ENCODE peak calls at places on chromosomes 5 and 9, in ten cellular contexts. S is AG10803, H is IMR-90, X is neural crest cell, B is cardiac muscle cell, L is B cell, Y is A549, A is HCT116, D is fibroblast of mammary gland, W is GM20000. Q is an unnamed sample.

GRCh38 chr9:137396227-137396626 is 26.7 kb downstream of the EXD3 start:
- DNase-seq in D (peak; percentile 43), X (no peak), B (no peak), H (peak; percentile 96), W (no peak), L (no peak), A (no peak), S (peak; percentile 46), Y (peak; percentile 71), Q (no peak)

GRCh38 chr9:134960701-134961181 is 43.0 kb upstream of the FCN1 start:
- DNase-seq in A (no peak), D (no peak), B (no peak), S (no peak), L (peak; percentile 27), X (no peak), W (no peak), H (no peak), Y (no peak), Q (no peak)

GRCh38 chr5:133928690-133929393 is 39.6 kb downstream of the C5orf15 start:
- DNase-seq in Y (no peak), S (no peak), D (no peak), X (no peak), B (no peak), W (peak; percentile 55), H (no peak), A (no peak), L (peak; percentile 52), Q (peak; percentile 60)

GRCh38 chr9:18499987-18500386 is 26.0 kb downstream of the ADAMTSL1 start:
- DNase-seq in S (peak; percentile 24), W (no peak), X (no peak), L (no peak), D (no peak), B (peak; percentile 53), A (no peak), Y (no peak), H (no peak), Q (no peak)

GRCh38 chr9:72557549-72557948 is 36.1 kb downstream of the TMC1 start:
- DNase-seq in X (no peak), L (no peak), W (no peak), B (no peak), Y (peak; percentile 98), D (peak; percentile 98), A (peak; percentile 94), S (peak; percentile 95), H (peak; percentile 97), Q (no peak)

GRCh38 chr9:104831681-104832080 is 67.8 kb downstream of the NIPSNAP3B start:
- DNase-seq in D (peak; percentile 69), X (no peak), H (peak; percentile 79), Y (peak; percentile 4), A (no peak), S (peak; percentile 60), B (no peak), W (no peak), L (no peak), Q (no peak)

GRCh38 chr5:146463446-146463845 is 16.3 kb downstream of the TCERG1 start:
- DNase-seq in D (no peak), W (no peak), Y (no peak), A (no peak), H (no peak), L (no peak), S (no peak), B (no peak), X (no peak), Q (no peak)

GRCh38 chr9:133842721-133843227 is 104.6 kb upstream of the SARDH start:
- DNase-seq in A (no peak), L (no peak), B (no peak), Y (no peak), H (no peak), S (no peak), D (no peak), X (no peak), W (no peak), Q (no peak)

DNA sequence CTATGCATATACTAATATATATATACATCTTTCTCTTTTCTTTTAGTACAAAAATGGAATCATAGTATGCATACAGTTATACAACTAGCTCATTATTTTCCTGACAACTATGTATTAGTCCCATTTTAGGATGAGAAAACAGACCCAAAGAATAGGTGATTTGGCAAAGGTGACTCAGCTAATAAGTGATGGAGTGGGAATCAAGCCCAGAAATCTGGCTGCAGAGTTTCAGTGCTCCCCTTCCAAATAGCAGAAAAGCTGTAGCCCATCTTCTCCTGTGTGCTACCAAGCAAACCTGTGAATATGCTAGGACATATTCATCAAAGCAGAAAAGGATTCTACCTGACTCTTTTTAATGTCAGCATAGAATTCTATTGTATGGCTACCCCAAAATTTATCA is 114.7 kb downstream of the ARL15 start:
- DNase-seq in B (no peak), Y (no peak), H (peak; percentile 6), W (no peak), A (no peak), D (peak; percentile 17), X (no peak), L (no peak), S (no peak), Q (no peak)
- TF ChIP-seq CTCF in B (no peak), Y (no peak), H (no peak), W (no peak), A (no peak), D (no peak), X (no peak), L (no peak), S (no peak), Q (no peak)

DNA sequence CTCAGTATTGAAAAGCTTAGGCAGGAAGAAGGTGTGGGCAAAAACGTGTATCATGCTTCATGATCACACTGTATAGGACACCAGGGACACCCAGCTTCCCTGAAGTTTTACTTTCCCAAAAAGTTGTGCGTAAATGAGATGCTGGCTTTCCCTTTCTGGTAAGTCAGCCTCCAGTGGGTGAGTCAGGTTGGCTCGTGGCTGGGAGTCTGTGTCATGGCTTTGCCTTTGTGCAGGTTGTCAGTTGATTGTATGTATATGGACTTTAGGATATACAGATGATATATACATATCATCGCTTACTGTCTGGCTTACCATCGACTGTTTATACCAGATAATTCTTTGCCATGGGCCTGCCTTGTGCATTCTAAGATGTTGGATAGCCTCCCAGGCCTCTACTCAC is 34.2 kb downstream of the ADRB2 start:
- DNase-seq in S (no peak), A (no peak), L (no peak), W (no peak), B (no peak), H (peak; percentile 62), D (no peak), X (no peak), Y (no peak), Q (no peak)
- TF ChIP-seq CTCF in S (no peak), A (no peak), L (no peak), W (no peak), B (no peak), H (no peak), D (no peak), X (no peak), Y (no peak), Q (no peak)

GRCh38 chr9:76221423-76221822 is 172.8 kb downstream of the RFK start:
- DNase-seq in A (no peak), D (no peak), H (no peak), Y (no peak), L (no peak), W (no peak), X (no peak), S (no peak), B (no peak), Q (no peak)

GRCh38 chr9:76216161-76216649 is 178.0 kb downstream of the RFK start:
- DNase-seq in B (no peak), H (peak; percentile 98), Y (peak; percentile 61), X (no peak), L (no peak), W (no peak), D (peak; percentile 96), S (peak; percentile 92), A (peak; percentile 15), Q (no peak)

GRCh38 chr9:76218868-76219462 is 175.3 kb downstream of the RFK start:
- DNase-seq in A (no peak), D (peak; percentile 8), S (no peak), X (no peak), Y (no peak), H (no peak), B (no peak), W (no peak), L (no peak), Q (no peak)

GRCh38 chr9:76218151-76218867 is 175.9 kb downstream of the RFK start:
- DNase-seq in H (no peak), Y (no peak), A (no peak), S (no peak), X (no peak), W (no peak), B (no peak), D (no peak), L (no peak), Q (no peak)

GRCh38 chr9:76219555-76220151 is 174.6 kb downstream of the RFK start:
- DNase-seq in Y (peak; percentile 16), A (no peak), X (no peak), H (peak; percentile 10), W (no peak), B (no peak), D (peak; percentile 22), L (no peak), S (no peak), Q (no peak)
- TF ChIP-seq CTCF in Y (peak; percentile 17), A (no peak), X (peak; percentile 40), H (peak; percentile 36), W (no peak), B (peak; percentile 51), D (peak; percentile 45), L (no peak), S (no peak), Q (no peak)

DNA sequence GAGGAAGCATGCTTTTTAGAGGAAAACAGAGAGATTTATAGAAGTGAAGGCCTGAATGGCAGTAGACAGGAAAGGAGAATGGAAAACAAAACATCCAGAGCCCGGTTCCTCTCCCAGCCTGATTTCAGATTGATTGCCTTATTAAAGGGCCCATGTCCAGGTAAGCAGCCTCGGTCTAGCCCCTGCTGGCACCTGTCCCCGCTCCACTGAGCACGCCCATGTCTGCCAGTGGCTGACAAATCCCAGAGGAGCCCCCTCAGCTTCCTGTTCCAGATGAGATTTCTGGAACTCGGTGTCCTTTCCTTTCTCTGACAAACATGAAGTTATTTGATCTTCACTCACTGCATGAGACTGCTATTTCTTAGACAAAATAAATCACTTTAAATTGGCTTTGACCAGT is 187.0 kb upstream of the ADCY2 start:
- DNase-seq in X (no peak), D (no peak), L (no peak), A (no peak), B (no peak), W (no peak), S (no peak), Y (no peak), H (no peak), Q (no peak)
- TF ChIP-seq CTCF in X (no peak), D (no peak), L (no peak), A (no peak), B (no peak), W (no peak), S (no peak), Y (no peak), H (no peak), Q (no peak)

GRCh38 chr5:82597437-82597836 is 319.3 kb upstream of the RPS23 start:
- DNase-seq in W (peak; percentile 6), Y (peak; percentile 5), H (no peak), S (no peak), D (no peak), B (no peak), X (no peak), A (peak; percentile 29), L (no peak), Q (no peak)
- TF ChIP-seq CTCF in W (peak; percentile 6), Y (no peak), H (no peak), S (peak; percentile 13), D (peak; percentile 28), B (no peak), X (peak; percentile 24), A (peak; percentile 28), L (no peak), Q (peak; percentile 4)

GRCh38 chr5:129698661-129699060 is 49.2 kb upstream of the MINAR2 start:
- DNase-seq in H (no peak), A (no peak), X (no peak), B (no peak), S (no peak), L (no peak), Y (no peak), D (peak; percentile 23), W (no peak), Q (no peak)
- TF ChIP-seq CTCF in H (no peak), A (no peak), X (peak; percentile 37), B (no peak), S (no peak), L (no peak), Y (no peak), D (peak; percentile 53), W (no peak), Q (no peak)

Q was measured in GM13976.